ENCODE peak calls at places on chromosomes 13 and 19, in nine cellular contexts. M is GM23338; R is RWPE1; L is mucosa of descending colon; G is progenitor cell of endocrine pancreas; S is CD8-positive, alpha-beta T cell; Y is cardiac muscle cell; B is omental fat pad; E is upper lobe of left lung. P is an unnamed sample.

GRCh38 chr19:33344210-33344609 is 29.3 kb upstream of the CEBPG start:
- DNase-seq in Y (no peak), L (no peak), E (no peak), S (no peak), B (no peak), G (no peak), R (no peak), M (peak), P (peak)

GRCh38 chr19:916645-917322 is 349 bp upstream of the KISS1R start:
- DNase-seq in G (no peak), L (no peak), R (no peak), B (no peak), S (no peak), E (no peak), Y (peak), M (peak), P (no peak)

GRCh38 chr13:25084101-25084500 is 11.8 kb upstream of the PABPC3 start:
- DNase-seq in M (no peak), Y (no peak), B (no peak), G (no peak), S (no peak), L (no peak), E (no peak), R (no peak), P (no peak)

GRCh38 chr19:38686530-38686888 is 39.1 kb downstream of the ACTN4 start:
- DNase-seq in M (no peak), S (peak), L (no peak), B (no peak), E (no peak), G (no peak), R (no peak), Y (no peak), P (no peak)

GRCh38 chr13:33206425-33206824 is 79.1 kb downstream of the STARD13 start:
- DNase-seq in Y (no peak), B (no peak), M (no peak), E (no peak), G (no peak), L (no peak), R (no peak), S (no peak), P (no peak)

GRCh38 chr13:113446488-113446854 is 6.8 kb downstream of the ADPRHL1 start:
- DNase-seq in R (no peak), Y (no peak), E (no peak), L (no peak), S (no peak), G (no peak), B (no peak), M (no peak), P (no peak)

GRCh38 chr13:111658150-111659100 is 338.0 kb downstream of the TEX29 start:
- DNase-seq in S (no peak), G (peak), B (no peak), M (peak), L (no peak), R (no peak), E (no peak), Y (peak), P (peak)

GRCh38 chr13:33351324-33351723 is 65.8 kb upstream of the STARD13 start:
- DNase-seq in L (no peak), Y (no peak), G (no peak), S (no peak), M (no peak), E (no peak), B (no peak), R (no peak), P (no peak)

GRCh38 chr13:98443329-98443728 is 133.6 kb downstream of the STK24 start:
- DNase-seq in L (no peak), Y (no peak), R (peak), E (no peak), M (no peak), B (no peak), G (no peak), S (no peak), P (no peak)

GRCh38 chr13:30819136-30819875 is 84.0 kb downstream of the ALOX5AP start:
- DNase-seq in R (no peak), M (no peak), B (no peak), G (no peak), E (no peak), S (no peak), Y (no peak), L (no peak), P (no peak)

GRCh38 chr13:39676315-39676876 is 20.9 kb downstream of the COG6 start:
- DNase-seq in S (peak), L (no peak), M (peak), E (no peak), G (no peak), R (peak), B (no peak), Y (peak), P (no peak)

GRCh38 chr19:36032251-36033104 is at the start of gene CLIP3:
- DNase-seq in Y (peak), G (peak), L (peak), E (no peak), R (no peak), S (peak), B (no peak), M (peak), P (peak)

GRCh38 chr13:30718661-30719520 is 16.5 kb upstream of the ALOX5AP start:
- DNase-seq in Y (no peak), G (no peak), R (peak), S (no peak), L (no peak), M (no peak), B (no peak), E (peak), P (no peak)

GRCh38 chr19:50415661-50416033 is 3.1 kb upstream of the SPIB start:
- DNase-seq in E (peak), Y (no peak), B (no peak), R (no peak), G (no peak), M (peak), L (peak), S (no peak), P (no peak)

GRCh38 chr13:46668302-46668720 is 115.3 kb downstream of the LRCH1 start:
- DNase-seq in Y (no peak), E (peak), L (peak), G (no peak), M (no peak), B (no peak), R (peak), S (no peak), P (no peak)

GRCh38 chr19:23802290-23802689 is 43.6 kb upstream of the ZNF681 start:
- DNase-seq in Y (no peak), E (no peak), B (no peak), M (no peak), R (no peak), L (no peak), G (no peak), S (no peak), P (no peak)

GRCh38 chr13:101309014-101309619 is 107.2 kb downstream of the NALCN start:
- DNase-seq in S (no peak), M (no peak), B (no peak), L (no peak), E (no peak), Y (no peak), R (peak), G (no peak), P (no peak)

GRCh38 chr19:4678881-4679379 is 8.8 kb upstream of the MYDGF start:
- DNase-seq in R (peak), E (no peak), G (no peak), Y (peak), B (no peak), L (no peak), S (no peak), M (peak), P (peak)

GRCh38 chr13:71417205-71417604 is 449.8 kb downstream of the DACH1 start:
- DNase-seq in G (no peak), S (no peak), R (no peak), E (no peak), L (no peak), Y (no peak), M (no peak), B (no peak), P (no peak)

GRCh38 chr19:55118401-55118991 is 1.1 kb upstream of the PPP1R12C start:
- DNase-seq in M (peak), G (peak), E (peak), L (peak), S (no peak), B (no peak), R (no peak), Y (peak), P (peak)

GRCh38 chr13:88281846-88282245 is 610.7 kb downstream of the SLITRK5 start:
- DNase-seq in M (no peak), B (no peak), R (no peak), G (no peak), Y (no peak), E (no peak), S (no peak), L (no peak), P (no peak)

GRCh38 chr19:8468124-8468523 is 23.3 kb downstream of the HNRNPM start:
- DNase-seq in S (no peak), M (no peak), R (no peak), L (no peak), B (no peak), Y (no peak), E (no peak), G (no peak), P (no peak)

GRCh38 chr19:35346193-35347052 is 1.3 kb upstream of the FFAR1 start:
- DNase-seq in R (no peak), Y (no peak), M (no peak), E (peak), L (peak), B (peak), G (no peak), S (peak), P (no peak)

GRCh38 chr19:43372462-43372861 is 19.0 kb downstream of the CD177 start:
- DNase-seq in B (no peak), E (no peak), G (no peak), S (no peak), R (no peak), M (no peak), L (no peak), Y (no peak), P (no peak)

GRCh38 chr13:94415484-94415883 is 64.0 kb downstream of the DCT start:
- DNase-seq in S (no peak), R (no peak), M (no peak), G (no peak), E (no peak), B (no peak), Y (no peak), L (no peak), P (no peak)

GRCh38 chr19:29873024-29873800 is 61.4 kb downstream of the CCNE1 start:
- DNase-seq in R (peak), B (peak), S (peak), Y (peak), G (peak), E (peak), M (peak), L (no peak), P (peak)

DNA sequence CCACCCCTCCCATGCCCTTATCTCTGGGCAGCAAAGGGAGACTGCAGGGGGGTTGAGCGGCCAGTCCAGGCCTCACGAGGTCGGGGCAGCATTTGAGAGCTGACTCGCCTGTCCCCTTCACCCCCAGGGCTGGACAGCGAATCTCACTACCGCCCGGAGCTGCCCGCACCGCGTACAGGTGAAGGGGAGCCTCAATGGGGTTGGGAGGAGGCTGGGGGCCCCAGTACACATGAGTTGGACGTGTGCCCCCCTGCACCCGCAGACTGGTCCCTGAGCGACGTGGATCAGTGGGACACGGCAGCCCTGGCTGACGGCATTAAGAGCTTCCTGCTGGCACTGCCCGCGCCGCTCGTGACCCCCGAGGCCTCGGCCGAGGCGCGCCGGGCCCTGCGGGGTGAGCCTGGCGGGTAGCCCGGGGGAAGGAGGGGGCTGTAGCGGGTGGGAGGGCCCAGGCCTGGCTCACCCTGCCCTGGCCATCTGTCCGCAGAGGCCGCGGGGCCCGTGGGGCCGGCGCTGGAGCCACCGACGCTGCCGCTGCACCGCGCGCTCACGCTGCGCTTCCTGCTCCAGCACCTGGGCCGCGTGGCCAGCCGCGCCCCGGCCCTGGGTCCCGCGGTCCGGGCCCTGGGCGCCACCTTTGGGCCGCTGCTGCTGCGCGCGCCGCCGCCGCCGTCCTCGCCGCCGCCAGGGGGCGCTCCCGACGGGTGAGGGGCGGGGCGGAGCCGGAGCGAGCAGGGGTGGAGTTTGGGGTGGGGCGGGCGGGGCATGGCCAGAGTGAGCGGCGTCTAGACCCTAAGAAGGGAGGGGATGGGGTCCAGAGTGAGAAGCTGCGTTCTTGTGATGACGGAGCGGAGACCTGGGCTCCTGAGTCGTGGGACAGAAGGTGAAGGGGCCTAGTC is 8.1 kb downstream of the PIK3R2 start:
- DNase-seq in E (peak), G (peak), Y (peak), B (peak), L (peak), S (peak), R (peak), M (peak), P (peak)
- TF ChIP-seq CTCF in E (peak), G (peak), Y (peak), B (peak), L (peak), S (peak), R (peak), M (peak), P (no peak)

GRCh38 chr19:2523630-2524311 is 47.8 kb downstream of the GADD45B start:
- DNase-seq in B (no peak), R (no peak), G (no peak), S (no peak), E (no peak), L (no peak), Y (no peak), M (peak), P (no peak)
- TF ChIP-seq CTCF in B (no peak), R (no peak), G (peak), S (no peak), E (no peak), L (no peak), Y (peak), M (no peak), P (peak)

DNA sequence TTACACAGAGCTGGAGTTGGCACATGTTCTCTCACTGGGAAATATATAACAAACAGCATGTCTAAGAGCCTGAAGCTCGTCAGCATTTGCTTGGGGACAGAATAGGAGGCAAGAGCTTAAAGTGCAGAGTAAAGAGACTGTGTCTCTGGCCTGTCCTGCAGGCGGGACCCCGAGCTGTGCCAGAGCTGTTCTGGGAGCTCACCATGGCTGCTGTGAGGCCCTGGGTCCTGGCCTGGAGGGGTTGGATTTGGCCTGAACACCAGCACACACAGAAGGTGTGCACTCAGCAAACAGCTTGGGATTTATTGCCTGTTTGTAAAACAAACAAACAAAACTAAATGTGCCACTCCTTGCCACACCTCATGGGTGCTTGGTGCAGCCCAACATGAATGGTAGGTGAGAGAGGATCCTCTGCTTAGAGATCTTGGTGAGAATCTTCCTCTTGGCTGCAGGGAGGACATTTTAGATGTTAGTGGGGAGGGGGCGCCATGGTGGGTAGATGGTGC is 60.9 kb downstream of the ERICH6B start:
- DNase-seq in B (no peak), G (no peak), M (no peak), S (no peak), L (no peak), E (no peak), R (no peak), Y (no peak), P (no peak)
- TF ChIP-seq CTCF in B (no peak), G (no peak), M (no peak), S (no peak), L (no peak), E (no peak), R (no peak), Y (no peak), P (no peak)

GRCh38 chr13:20136781-20137703 is 23.8 kb downstream of the GJA3 start:
- DNase-seq in M (peak), L (no peak), E (no peak), G (peak), R (no peak), Y (no peak), B (no peak), S (peak), P (peak)
- TF ChIP-seq CTCF in M (peak), L (no peak), E (peak), G (peak), R (peak), Y (peak), B (no peak), S (no peak), P (peak)

DNA sequence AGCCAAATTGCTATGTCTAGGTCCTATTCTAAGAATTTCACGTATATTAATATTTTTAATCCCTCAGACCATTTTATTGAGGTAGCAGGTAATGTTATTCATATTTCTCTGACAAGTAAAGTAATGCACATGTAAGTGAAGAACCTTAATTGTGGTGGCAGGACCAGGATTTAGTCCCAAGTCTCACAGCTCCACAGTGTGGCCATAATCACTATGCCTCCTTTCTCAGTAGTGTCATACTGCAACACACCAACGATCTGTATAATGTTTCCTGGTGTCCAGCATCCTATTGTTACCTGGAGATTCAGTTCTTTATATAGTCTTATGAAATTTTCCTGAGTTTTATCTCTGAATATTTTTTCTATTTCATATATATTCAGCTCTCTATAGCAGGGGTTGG is 340.3 kb downstream of the OLFM4 start:
- DNase-seq in R (no peak), G (no peak), S (no peak), Y (no peak), M (peak), B (no peak), L (no peak), E (no peak), P (no peak)
- TF ChIP-seq CTCF in R (no peak), G (no peak), S (no peak), Y (no peak), M (peak), B (no peak), L (no peak), E (no peak), P (no peak)

GRCh38 chr19:42176990-42177685 is 40.3 kb downstream of the DEDD2 start:
- DNase-seq in Y (peak), G (peak), M (peak), B (peak), L (peak), S (peak), E (peak), R (peak), P (peak)
- TF ChIP-seq CTCF in Y (peak), G (peak), M (peak), B (no peak), L (peak), S (peak), E (peak), R (peak), P (peak)

GRCh38 chr13:48976677-48977625 is 1.2 kb downstream of the FNDC3A start:
- DNase-seq in R (no peak), M (no peak), E (no peak), B (no peak), G (no peak), Y (no peak), L (no peak), S (no peak), P (no peak)

GRCh38 chr13:48975101-48975925 is at the start of gene FNDC3A:
- DNase-seq in R (peak), S (peak), G (peak), Y (peak), M (peak), B (no peak), L (peak), E (peak), P (peak)

GRCh38 chr13:48977973-48978372 is 2.3 kb downstream of the FNDC3A start:
- DNase-seq in M (no peak), B (no peak), S (no peak), G (no peak), E (no peak), Y (no peak), R (peak), L (no peak), P (no peak)

GRCh38 chr13:48973845-48974431 is 1.8 kb upstream of the FNDC3A start:
- DNase-seq in G (no peak), S (no peak), M (no peak), R (no peak), Y (no peak), B (no peak), E (no peak), L (no peak), P (no peak)

GRCh38 chr13:48975926-48976676 is 389 bp downstream of the FNDC3A start:
- DNase-seq in E (peak), M (peak), B (peak), R (peak), S (peak), Y (peak), L (peak), G (peak), P (peak)
- TF ChIP-seq CTCF in E (no peak), M (peak), B (no peak), R (no peak), S (no peak), Y (no peak), L (no peak), G (peak), P (no peak)

DNA sequence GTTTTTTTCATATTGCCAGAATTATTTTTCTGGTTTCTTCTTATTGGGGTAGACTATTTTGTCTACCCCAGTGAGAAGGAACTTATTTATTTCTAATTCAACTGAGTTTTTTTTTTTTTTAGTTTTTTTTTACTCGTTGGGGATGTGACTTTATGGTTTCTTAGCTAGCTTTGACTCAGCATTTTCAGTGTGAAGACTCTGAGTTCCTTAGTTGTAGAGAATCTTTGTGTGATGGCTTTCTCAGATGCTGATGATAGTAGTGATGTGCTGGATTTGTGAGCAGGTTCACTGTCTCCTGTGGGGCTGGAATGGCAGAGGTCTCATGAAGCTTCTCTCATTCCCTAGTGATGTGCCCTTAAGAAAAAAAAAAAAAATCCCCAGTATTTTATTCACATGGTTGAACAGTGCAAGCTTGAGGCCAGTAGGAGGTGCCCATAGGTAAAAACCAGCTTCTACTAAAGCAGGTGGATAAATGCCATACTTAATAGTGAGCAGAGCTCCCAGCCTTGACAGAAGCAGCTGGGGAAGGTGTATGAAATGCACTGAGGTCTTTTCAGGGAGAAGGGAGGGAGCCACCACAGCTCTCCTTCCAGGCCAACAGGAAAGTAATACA is 106.2 kb upstream of the KLF5 start:
- DNase-seq in L (no peak), Y (no peak), E (no peak), G (no peak), B (no peak), M (peak), S (no peak), R (no peak), P (no peak)
- TF ChIP-seq CTCF in L (no peak), Y (no peak), E (no peak), G (peak), B (no peak), M (peak), S (no peak), R (no peak), P (no peak)